ENCODE peak calls at places on chromosomes 6 and 20, in six cellular contexts. Z is T1000, E is tibial nerve, X is NCI-H187, V is skeletal muscle cell, O is ACHN. Q is an unnamed sample.
A peak's percentile ranks its signal among the peaks of the same experiment; 100 is the strongest.

GRCh38 chr6:15088904-15089568 is 156.8 kb upstream of the JARID2 start:
- DNase-seq in E (no peak), X (peak; percentile 80), Z (no peak), O (no peak), V (no peak), Q (no peak)

GRCh38 chr6:98601697-98602096 is 232.7 kb upstream of the POU3F2 start:
- DNase-seq in O (no peak), V (no peak), E (no peak), Z (no peak), X (no peak), Q (no peak)

GRCh38 chr20:41526327-41526726 is 91.8 kb downstream of the CHD6 start:
- DNase-seq in O (no peak), X (no peak), V (no peak), E (no peak), Z (no peak), Q (no peak)

GRCh38 chr6:158018851-158019361 is 37.2 kb downstream of the SYNJ2 start:
- DNase-seq in O (no peak), X (no peak), Z (peak; percentile 18), E (no peak), V (no peak), Q (no peak)

GRCh38 chr6:93859964-93860363 is 440.6 kb upstream of the EPHA7 start:
- DNase-seq in E (no peak), V (no peak), X (no peak), O (no peak), Z (no peak), Q (no peak)

GRCh38 chr6:113416166-113416565 is 441.0 kb upstream of the MARCKS start:
- DNase-seq in X (no peak), V (no peak), E (no peak), Z (no peak), O (no peak), Q (no peak)

GRCh38 chr6:24788031-24788665 is 10.6 kb downstream of the ARMH2 start:
- DNase-seq in X (no peak), Z (no peak), O (no peak), E (no peak), V (no peak), Q (no peak)

GRCh38 chr6:34239893-34240292 is 3.2 kb downstream of the HMGA1 start:
- DNase-seq in O (no peak), E (no peak), Z (no peak), V (no peak), X (no peak), Q (no peak)

GRCh38 chr6:146856296-146856695 is 257.5 kb downstream of the ADGB start:
- DNase-seq in E (no peak), X (no peak), O (no peak), Z (no peak), V (no peak), Q (no peak)